ENCODE peak calls at places on chromosomes 16 and 17, in eight cellular contexts. A is PC-3, M is neural progenitor cell, F is fibroblast of lung, J is kidney, X is mesendoderm, K is SK-N-MC, P is HepG2. W is an unnamed sample.
A peak's percentile ranks its signal among the peaks of the same experiment; 100 is the strongest.

GRCh38 chr17:64154321-64155089 is 24.6 kb upstream of the ERN1 start:
- DNase-seq in A (no peak), M (peak; percentile 29), F (no peak), J (no peak), X (no peak), K (no peak), P (no peak), W (no peak)

GRCh38 chr17:75795820-75796607 is 11.4 kb downstream of the UNK start:
- DNase-seq in A (no peak), M (no peak), F (no peak), J (no peak), X (no peak), K (no peak), P (no peak), W (no peak)

GRCh38 chr17:60604686-60605334 is 4.8 kb downstream of the PPM1D start:
- DNase-seq in A (peak; percentile 25), M (no peak), F (peak; percentile 88), J (no peak), X (peak; percentile 33), K (no peak), P (no peak), W (no peak)

GRCh38 chr16:77297996-77298637 is 98.9 kb downstream of the SYCE1L start:
- DNase-seq in A (peak; percentile 51), M (no peak), F (peak; percentile 70), J (no peak), X (no peak), K (no peak), P (no peak), W (no peak)

GRCh38 chr16:27646811-27647210 is 96.9 kb downstream of the KATNIP start:
- DNase-seq in A (no peak), M (no peak), F (peak; percentile 8), J (no peak), X (no peak), K (no peak), P (no peak), W (no peak)

GRCh38 chr16:72927199-72928088 is 120.5 kb downstream of the ZFHX3 start:
- DNase-seq in A (peak; percentile 96), M (no peak), F (peak; percentile 89), J (peak; percentile 68), X (no peak), K (peak; percentile 86), P (peak; percentile 95), W (no peak)

GRCh38 chr17:4708436-4708835 is 2.0 kb upstream of the ARRB2 start:
- DNase-seq in A (peak; percentile 49), M (peak; percentile 36), F (no peak), J (no peak), X (peak; percentile 46), K (no peak), P (peak; percentile 72), W (no peak)

GRCh38 chr16:66248096-66248495 is 118.4 kb upstream of the CDH5 start:
- DNase-seq in A (peak; percentile 25), M (no peak), F (peak; percentile 73), J (peak; percentile 84), X (no peak), K (no peak), P (no peak), W (peak; percentile 54)

GRCh38 chr16:27298132-27298531 is 15.6 kb upstream of the IL4R start:
- DNase-seq in A (no peak), M (no peak), F (no peak), J (no peak), X (no peak), K (no peak), P (no peak), W (no peak)

GRCh38 chr17:8162232-8162996 is at the start of gene VAMP2:
- DNase-seq in A (peak; percentile 60), M (peak; percentile 90), F (peak; percentile 52), J (peak; percentile 96), X (peak; percentile 68), K (no peak), P (no peak), W (peak; percentile 78)

GRCh38 chr17:65678534-65678933 is 117.1 kb upstream of the AXIN2 start:
- DNase-seq in A (no peak), M (no peak), F (no peak), J (no peak), X (no peak), K (no peak), P (no peak), W (no peak)

DNA sequence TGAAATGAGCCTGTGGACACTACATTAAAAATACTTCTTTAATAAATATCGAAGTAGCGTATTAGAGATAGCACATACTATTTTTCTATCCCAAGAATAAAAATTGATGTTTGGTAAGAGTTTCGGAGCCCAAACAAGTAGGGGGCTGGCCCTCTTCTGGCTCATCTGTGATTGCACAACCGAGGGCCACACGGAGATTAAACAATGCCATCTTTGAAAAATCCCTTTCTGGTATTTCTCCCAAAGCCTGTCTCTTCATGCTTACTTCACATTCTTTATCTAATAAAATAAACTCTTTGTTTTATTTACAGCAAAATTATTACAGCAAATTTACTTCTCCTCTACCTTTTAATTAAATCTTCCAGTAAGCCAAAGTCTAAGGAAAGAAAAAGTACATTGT is 9.6 kb upstream of the MYH11 start:
- DNase-seq in A (no peak), M (no peak), F (no peak), J (no peak), X (no peak), K (no peak), P (no peak), W (no peak)
- H3K36me3 ChIP-seq in A (peaks cover 25% of the 10 kb centered on the region), M (peaks cover 11% of the 10 kb centered on the region), F (peaks cover 3% of the 10 kb centered on the region), J (peaks cover 7% of the 10 kb centered on the region), X (no peaks in the 10 kb centered on the region), K (peaks cover 34% of the 10 kb centered on the region), P (peaks cover 4% of the 10 kb centered on the region), W (no peaks in the 10 kb centered on the region)

GRCh38 chr16:88972349-88972748 is 4.7 kb downstream of the CBFA2T3 start:
- DNase-seq in A (no peak), M (no peak), F (no peak), J (no peak), X (no peak), K (no peak), P (no peak), W (no peak)

GRCh38 chr16:88974080-88974479 is 2.9 kb downstream of the CBFA2T3 start:
- DNase-seq in A (no peak), M (no peak), F (no peak), J (no peak), X (no peak), K (no peak), P (no peak), W (no peak)

GRCh38 chr16:88974641-88975215 is 2.3 kb downstream of the CBFA2T3 start:
- DNase-seq in A (no peak), M (no peak), F (no peak), J (no peak), X (no peak), K (no peak), P (no peak), W (no peak)

GRCh38 chr16:88973007-88973410 is 4.0 kb downstream of the CBFA2T3 start:
- DNase-seq in A (no peak), M (peak; percentile 52), F (no peak), J (no peak), X (peak; percentile 27), K (no peak), P (no peak), W (no peak)

GRCh38 chr16:88973415-88974050 is 3.5 kb downstream of the CBFA2T3 start:
- DNase-seq in A (no peak), M (no peak), F (no peak), J (no peak), X (no peak), K (no peak), P (no peak), W (no peak)
- H3K4me3 ChIP-seq in A (no peak overlapping the region), M (no peak overlapping the region), F (no peak overlapping the region), J (no peak overlapping the region), X (no peak overlapping the region), K (no peak overlapping the region), P (no peak overlapping the region), W (no peak overlapping the region)

DNA sequence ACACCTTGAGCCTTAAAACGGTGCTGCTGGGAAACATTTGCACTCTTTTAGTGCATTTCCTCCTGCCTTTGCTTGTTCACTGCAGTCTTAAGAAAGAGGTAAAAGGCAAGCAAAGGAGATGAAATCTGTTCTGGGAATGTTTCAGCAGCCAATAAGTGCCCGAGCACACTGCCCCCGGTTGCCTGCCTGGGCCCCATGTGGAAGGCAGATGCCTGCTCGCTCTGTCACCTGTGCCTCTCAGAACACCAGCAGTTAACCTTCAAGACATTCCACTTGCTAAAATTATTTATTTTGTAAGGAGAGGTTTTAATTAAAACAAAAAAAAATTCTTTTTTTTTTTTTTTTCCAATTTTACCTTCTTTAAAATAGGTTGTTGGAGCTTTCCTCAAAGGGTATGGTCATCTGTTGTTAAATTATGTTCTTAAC is 4.4 kb downstream of the SOX9 start:
- DNase-seq in A (peak; percentile 45), M (peak; percentile 28), F (peak; percentile 65), J (no peak), X (no peak), K (no peak), P (peak; percentile 77), W (peak; percentile 25)
- H3K9ac ChIP-seq in A (peak overlapping the region; percentile 93), M (no peak overlapping the region), F (no peak overlapping the region), J (no peak overlapping the region), X (no peak overlapping the region), K (no peak overlapping the region), P (peak overlapping the region; percentile 48), W (no peak overlapping the region)

GRCh38 chr17:2691069-2691871 is 20.3 kb downstream of the CLUH start:
- DNase-seq in A (no peak), M (no peak), F (no peak), J (peak; percentile 63), X (no peak), K (no peak), P (no peak), W (peak; percentile 16)
- H3K36me3 ChIP-seq in A (no peaks in the 10 kb centered on the region), M (no peaks in the 10 kb centered on the region), F (peaks cover 15% of the 10 kb centered on the region), J (peaks cover 5% of the 10 kb centered on the region), X (no peaks in the 10 kb centered on the region), K (peaks cover 21% of the 10 kb centered on the region), P (peaks cover 30% of the 10 kb centered on the region), W (peaks cover 12% of the 10 kb centered on the region)

DNA sequence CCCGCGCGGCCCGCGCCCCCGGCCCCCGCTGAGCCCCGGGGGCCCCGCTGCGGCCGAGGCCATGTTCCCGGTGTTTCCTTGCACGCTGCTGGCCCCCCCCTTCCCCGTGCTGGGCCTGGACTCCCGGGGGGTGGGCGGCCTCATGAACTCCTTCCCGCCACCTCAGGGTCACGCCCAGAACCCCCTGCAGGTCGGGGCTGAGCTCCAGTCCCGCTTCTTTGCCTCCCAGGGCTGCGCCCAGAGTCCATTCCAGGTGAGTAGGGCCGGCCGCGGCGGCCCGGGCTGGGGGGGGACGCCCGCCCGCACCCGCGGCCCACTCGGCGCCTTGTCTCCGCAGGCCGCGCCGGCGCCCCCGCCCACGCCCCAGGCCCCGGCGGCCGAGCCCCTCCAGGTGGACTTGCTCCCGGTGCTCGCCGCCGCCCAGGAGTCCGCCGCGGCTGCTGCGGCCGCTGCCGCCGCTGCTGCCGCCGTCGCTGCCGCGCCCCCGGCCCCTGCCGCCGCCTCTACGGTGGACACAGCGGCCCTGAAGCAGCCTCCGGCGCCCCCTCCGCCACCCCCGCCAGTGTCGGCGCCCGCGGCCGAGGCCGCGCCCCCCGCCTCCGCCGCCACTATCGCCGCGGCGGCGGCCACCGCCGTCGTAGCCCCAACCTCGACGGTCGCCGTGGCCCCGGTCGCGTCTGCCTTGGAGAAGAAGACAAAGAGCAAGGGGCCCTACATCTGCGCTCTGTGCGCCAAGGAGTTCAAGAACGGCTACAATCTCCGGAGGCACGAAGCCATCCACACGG is 504 bp downstream of the MAZ start:
- DNase-seq in A (peak; percentile 50), M (peak; percentile 82), F (peak; percentile 48), J (peak; percentile 92), X (peak; percentile 88), K (no peak), P (peak; percentile 76), W (peak; percentile 62)
- H3K4me3 ChIP-seq in A (peak overlapping the region; percentile 83), M (peak overlapping the region; percentile 78), F (peak overlapping the region; percentile 71), J (peak overlapping the region; percentile 59), X (peak overlapping the region; percentile 56), K (peak overlapping the region; percentile 91), P (peak overlapping the region; percentile 85), W (peak overlapping the region; percentile 48)